ENCODE peak calls at places on chromosomes 7 and 10, in seven cellular contexts. J, Q, I, O, L, S and C are unnamed samples. For H3K9me3, the result is how much of the 10 kb centered on the place peaks cover.

GRCh38 chr7:129169171-129169643 is 19.2 kb upstream of the SMO start:
- DNase-seq in I (no peak), S (no peak), J (peak), L (peak), Q (peak), O (peak), C (peak)

GRCh38 chr7:74032191-74032490 is 4.2 kb downstream of the ELN start:
- DNase-seq in S (no peak), Q (peak), I (peak), O (no peak), L (no peak), J (no peak), C (peak)

GRCh38 chr7:100516135-100516812 is 22.7 kb upstream of the AGFG2 start:
- DNase-seq in Q (no peak), I (peak), S (peak), O (peak), L (peak), J (peak), C (peak)

GRCh38 chr10:21260060-21260792 is 265.3 kb downstream of the SKIDA1 start:
- DNase-seq in Q (no peak), J (no peak), S (no peak), O (no peak), I (no peak), L (no peak), C (no peak)

GRCh38 chr10:10533417-10533816 is 484.3 kb upstream of the CELF2 start:
- DNase-seq in O (no peak), I (no peak), Q (no peak), J (no peak), S (no peak), L (no peak), C (no peak)

GRCh38 chr10:116669080-116669479 is 48.3 kb downstream of the PNLIPRP2 start:
- DNase-seq in S (no peak), L (no peak), J (no peak), O (no peak), Q (no peak), I (no peak), C (no peak)

GRCh38 chr10:21496285-21497176 is 29.0 kb downstream of the SKIDA1 start:
- DNase-seq in I (peak), O (peak), S (peak), L (peak), J (peak), Q (peak), C (peak)

GRCh38 chr10:11793762-11794479 is 29.2 kb upstream of the PROSER2 start:
- DNase-seq in L (no peak), I (no peak), O (peak), Q (no peak), J (no peak), S (peak), C (no peak)

GRCh38 chr7:51878869-51879268 is 562.3 kb upstream of the COBL start:
- DNase-seq in J (no peak), Q (no peak), I (no peak), O (peak), L (no peak), S (no peak), C (no peak)

GRCh38 chr10:70381491-70382421 is 669 bp downstream of the LRRC20 start:
- DNase-seq in Q (no peak), S (peak), O (peak), I (peak), J (peak), L (peak), C (peak)

GRCh38 chr7:50272808-50273207 is 31.7 kb upstream of the IKZF1 start:
- DNase-seq in L (no peak), J (no peak), S (no peak), O (no peak), I (no peak), Q (no peak), C (no peak)

GRCh38 chr10:111081595-111081994 is 4.8 kb downstream of the ADRA2A start:
- DNase-seq in I (no peak), L (no peak), S (no peak), J (no peak), Q (no peak), O (peak), C (no peak)

GRCh38 chr10:11214407-11214806 is 196.7 kb downstream of the CELF2 start:
- DNase-seq in S (no peak), J (no peak), I (no peak), O (no peak), Q (no peak), L (no peak), C (no peak)

GRCh38 chr10:89426230-89426868 is 12.0 kb downstream of the IFIT5 start:
- DNase-seq in Q (no peak), J (no peak), I (no peak), S (peak), L (peak), O (no peak), C (peak)

GRCh38 chr7:155800741-155801267 is 11.5 kb downstream of the SHH start:
- DNase-seq in Q (no peak), L (no peak), O (no peak), J (no peak), I (no peak), S (no peak), C (no peak)

GRCh38 chr7:155803418-155804376 is 8.6 kb downstream of the SHH start:
- DNase-seq in L (no peak), I (peak), S (peak), J (peak), O (peak), Q (no peak), C (peak)

GRCh38 chr7:155804431-155804831 is 7.8 kb downstream of the SHH start:
- DNase-seq in O (peak), I (peak), J (no peak), Q (no peak), L (no peak), S (no peak), C (no peak)

GRCh38 chr7:155802291-155802690 is 10.0 kb downstream of the SHH start:
- DNase-seq in Q (no peak), O (no peak), S (no peak), J (no peak), I (no peak), L (no peak), C (no peak)

DNA sequence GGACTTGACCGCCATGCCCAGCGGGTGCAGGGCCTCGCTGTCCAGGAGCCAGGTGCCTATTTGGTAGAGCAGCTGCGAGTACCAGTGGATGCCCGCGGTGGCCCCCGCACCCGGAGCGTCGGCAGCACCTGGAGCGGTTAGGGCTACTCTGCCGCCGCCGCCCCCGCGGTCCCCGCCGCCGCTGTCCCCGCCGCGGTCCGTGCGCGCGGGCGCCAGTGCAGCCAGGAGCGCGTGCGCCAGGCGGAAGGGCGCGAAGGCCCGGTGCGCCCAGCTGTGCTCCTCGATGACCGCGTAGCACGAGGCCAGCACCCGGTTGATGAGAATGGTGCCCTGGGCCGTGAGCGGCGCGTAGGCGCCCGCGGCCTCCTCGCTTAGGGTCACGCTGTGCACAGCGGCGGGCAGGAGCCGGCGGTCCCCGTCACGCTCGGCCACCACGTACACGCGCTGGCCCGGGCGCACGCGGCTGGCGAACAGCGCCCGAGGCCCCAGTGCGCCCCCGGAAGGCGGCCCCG is 9.3 kb downstream of the SHH start:
- DNase-seq in Q (no peak), L (no peak), S (no peak), O (no peak), I (no peak), J (no peak), C (no peak)
- H3K9me3 ChIP-seq in Q (under half), L (under half), S (under half), O (under half), I (under half), J (under half), C (under half)

GRCh38 chr7:138077809-138078208 is 1.6 kb downstream of the AKR1D1 start:
- DNase-seq in L (no peak), Q (no peak), J (no peak), I (no peak), S (no peak), O (no peak), C (no peak)

GRCh38 chr7:138079137-138079536 is 2.9 kb downstream of the AKR1D1 start:
- DNase-seq in L (no peak), J (no peak), I (no peak), O (no peak), S (no peak), Q (no peak), C (no peak)

GRCh38 chr7:138083859-138084258 is 7.6 kb downstream of the AKR1D1 start:
- DNase-seq in O (no peak), J (no peak), L (no peak), I (no peak), S (no peak), Q (no peak), C (no peak)

GRCh38 chr7:138086585-138087270 is 10.5 kb downstream of the AKR1D1 start:
- DNase-seq in L (no peak), Q (no peak), S (no peak), O (no peak), J (no peak), I (no peak), C (no peak)

DNA sequence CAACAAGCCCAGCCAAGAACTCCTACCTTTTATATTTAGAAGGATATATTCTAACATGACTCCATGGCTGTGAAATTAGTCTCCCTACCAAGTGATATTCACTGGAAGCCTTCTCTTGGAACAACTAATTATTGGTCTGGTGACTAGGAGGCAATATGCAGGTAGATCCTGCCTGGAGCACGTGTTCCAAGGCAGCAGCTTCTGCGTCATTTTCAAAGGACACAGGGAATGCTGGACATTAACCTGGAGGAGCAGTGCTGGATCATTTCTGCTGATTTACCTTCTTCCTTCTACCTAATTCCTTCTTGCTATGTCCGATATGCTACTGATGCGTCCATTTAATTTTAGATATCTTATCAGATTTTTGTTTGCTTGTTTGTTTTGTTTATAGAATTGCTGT is 5.6 kb downstream of the AKR1D1 start:
- DNase-seq in O (no peak), Q (no peak), I (no peak), J (no peak), S (no peak), L (no peak), C (no peak)
- H3K9me3 ChIP-seq in O (under half), Q (under half), I (under half), J (under half), S (under half), L (under half), C (under half)

DNA sequence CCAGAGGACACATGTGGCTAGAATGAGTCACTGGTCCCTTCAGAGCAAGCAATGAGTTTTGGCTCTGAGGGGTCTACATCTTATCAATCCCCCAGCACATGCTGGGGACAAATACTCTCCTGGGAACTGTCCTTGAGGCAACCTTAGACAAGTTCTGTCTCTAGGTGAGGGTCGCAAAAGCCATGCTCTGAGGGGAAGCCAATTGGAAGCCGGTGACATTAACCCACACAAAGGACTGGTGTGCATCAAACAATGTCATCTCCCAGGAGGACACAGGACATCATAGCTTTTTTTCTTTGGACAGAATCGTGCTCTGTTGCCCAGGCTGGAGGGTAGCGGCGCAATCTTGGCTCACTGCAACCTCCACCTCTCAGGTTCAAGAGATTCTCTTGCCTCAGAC is 111.6 kb upstream of the ZNF722 start:
- DNase-seq in S (no peak), J (no peak), O (no peak), Q (no peak), L (no peak), I (no peak), C (no peak)
- H3K9me3 ChIP-seq in S (under half), J (under half), O (half or more), Q (under half), L (under half), I (under half), C (under half)

DNA sequence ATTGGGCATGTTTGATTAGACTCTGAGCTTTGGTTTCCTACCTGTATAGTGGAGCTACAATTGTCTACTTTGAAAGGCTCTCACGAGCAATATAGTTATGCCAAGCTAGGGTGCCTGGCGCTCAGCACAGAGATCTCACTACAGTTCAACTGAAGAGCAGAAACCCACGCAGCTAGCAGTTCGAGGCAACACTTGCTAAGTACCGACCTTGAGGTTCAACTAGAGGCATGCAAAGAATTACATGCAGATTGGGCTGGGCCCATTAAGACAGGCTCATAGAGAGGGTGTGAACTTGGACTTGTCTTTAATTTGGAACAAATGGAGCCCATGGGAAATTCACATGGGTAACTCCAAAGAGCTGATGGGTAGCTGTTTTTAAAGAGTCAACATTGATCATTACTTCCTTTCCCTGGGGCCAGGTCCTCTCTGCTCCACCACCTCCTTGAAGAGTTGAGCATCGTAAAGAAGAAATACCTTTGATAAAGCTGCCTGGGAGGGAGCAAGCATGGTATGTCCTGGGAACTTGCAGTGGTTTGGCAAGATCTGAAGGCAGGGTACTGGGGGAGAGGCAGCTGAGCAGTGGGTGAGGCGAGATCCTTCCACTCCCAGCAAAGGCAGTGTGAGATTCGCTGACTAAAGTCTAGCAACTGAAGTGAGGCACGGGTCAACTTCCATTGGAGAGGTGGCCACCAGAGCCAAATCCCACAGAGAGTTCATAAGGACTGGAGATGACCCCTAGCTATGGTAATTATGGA is 25.5 kb upstream of the AFAP1L2 start:
- DNase-seq in L (no peak), S (no peak), I (no peak), O (no peak), Q (no peak), J (no peak), C (no peak)
- H3K9me3 ChIP-seq in L (under half), S (under half), I (under half), O (under half), Q (under half), J (under half), C (under half)

DNA sequence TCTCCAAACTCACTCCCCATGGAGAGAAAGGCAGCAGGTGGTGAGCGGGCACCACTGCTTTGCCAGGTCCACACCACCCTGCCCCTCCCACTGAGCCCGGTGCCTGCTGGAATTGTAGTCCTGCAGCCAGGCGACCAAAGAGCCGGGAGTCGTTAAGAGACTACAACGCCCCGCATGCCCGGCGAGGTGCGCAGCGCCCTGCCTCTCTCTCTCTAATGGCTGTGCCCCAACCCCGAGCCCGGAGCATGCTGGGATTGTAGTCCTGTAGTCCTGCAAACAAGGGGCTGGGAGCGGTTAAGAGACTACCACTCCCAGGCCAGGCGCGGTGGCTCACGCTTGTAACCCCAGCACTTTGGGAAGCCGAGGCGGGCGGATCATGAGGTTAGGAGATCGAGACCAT is 8.1 kb upstream of the ZNF727 start:
- DNase-seq in S (no peak), I (no peak), L (no peak), Q (no peak), J (no peak), O (no peak), C (no peak)
- H3K9me3 ChIP-seq in S (under half), I (under half), L (under half), Q (under half), J (half or more), O (half or more), C (under half)

GRCh38 chr7:64879800-64880199 is 23.3 kb upstream of the ZNF273 start:
- DNase-seq in Q (no peak), I (no peak), L (no peak), S (no peak), O (peak), J (no peak), C (no peak)

GRCh38 chr7:64877714-64878610 is 25.1 kb upstream of the ZNF273 start:
- DNase-seq in O (peak), J (no peak), S (no peak), Q (no peak), L (no peak), I (no peak), C (no peak)

GRCh38 chr7:64880322-64881297 is 22.5 kb upstream of the ZNF273 start:
- DNase-seq in I (no peak), L (no peak), Q (no peak), J (no peak), O (peak), S (no peak), C (no peak)

GRCh38 chr7:64878684-64879083 is 24.4 kb upstream of the ZNF273 start:
- DNase-seq in I (no peak), Q (no peak), O (peak), S (no peak), J (no peak), L (no peak), C (no peak)

GRCh38 chr7:64879097-64879730 is 23.9 kb upstream of the ZNF273 start:
- DNase-seq in J (no peak), L (no peak), I (no peak), O (peak), Q (no peak), S (no peak), C (no peak)
- H3K9me3 ChIP-seq in J (under half), L (under half), I (under half), O (under half), Q (under half), S (under half), C (under half)

DNA sequence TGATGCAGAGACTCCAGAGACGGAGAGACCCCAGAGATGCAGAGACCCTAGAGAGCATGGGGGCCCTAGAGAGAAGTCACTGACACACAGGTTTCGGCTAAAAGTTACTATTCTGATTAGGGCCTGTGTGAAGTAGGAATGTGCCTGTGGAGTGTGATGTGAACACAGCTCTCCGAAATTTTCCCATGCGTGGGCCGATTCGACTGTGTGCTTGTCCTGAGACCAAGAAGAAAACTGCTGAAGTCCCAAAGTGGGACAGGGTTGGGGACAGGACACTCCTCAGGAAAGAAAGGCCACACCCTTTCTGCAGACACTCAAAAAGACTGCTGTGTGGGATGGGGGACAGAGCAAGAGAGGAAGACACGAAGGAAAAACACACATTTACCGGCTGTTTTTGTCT is 533.5 kb downstream of the PTPRN2 start:
- DNase-seq in S (no peak), I (no peak), O (no peak), J (no peak), L (no peak), Q (no peak), C (no peak)
- H3K9me3 ChIP-seq in S (under half), I (under half), O (half or more), J (under half), L (under half), Q (under half), C (under half)

DNA sequence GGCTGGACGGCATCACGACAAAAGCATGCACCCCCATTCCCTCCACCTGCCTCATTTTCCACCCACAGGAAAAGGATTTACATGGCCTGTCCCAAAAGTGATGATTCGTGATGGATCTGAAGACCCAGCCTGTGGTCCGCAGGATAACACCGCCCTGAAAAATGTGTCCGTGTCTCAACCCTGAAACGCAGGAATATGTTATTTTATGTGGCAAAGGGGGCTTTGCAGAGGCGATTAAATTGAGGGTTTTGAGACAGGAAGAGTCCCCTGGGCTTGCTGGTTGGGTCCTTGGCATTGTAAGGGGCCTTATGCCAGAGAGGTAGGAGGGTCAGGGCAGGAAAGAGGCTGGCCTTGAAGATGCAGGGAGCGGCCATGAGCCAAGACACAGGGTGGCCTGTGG is 80.2 kb upstream of the PPP2R2D start:
- DNase-seq in J (no peak), S (no peak), L (no peak), Q (no peak), O (peak), I (no peak), C (no peak)
- H3K9me3 ChIP-seq in J (under half), S (under half), L (under half), Q (under half), O (under half), I (under half), C (under half)

GRCh38 chr7:156857757-156858156 is 35.2 kb downstream of the LMBR1 start:
- DNase-seq in I (no peak), O (no peak), J (no peak), L (no peak), S (no peak), Q (no peak), C (no peak)
- H3K9me3 ChIP-seq in I (under half), O (half or more), J (under half), L (under half), S (under half), Q (under half), C (under half)

DNA sequence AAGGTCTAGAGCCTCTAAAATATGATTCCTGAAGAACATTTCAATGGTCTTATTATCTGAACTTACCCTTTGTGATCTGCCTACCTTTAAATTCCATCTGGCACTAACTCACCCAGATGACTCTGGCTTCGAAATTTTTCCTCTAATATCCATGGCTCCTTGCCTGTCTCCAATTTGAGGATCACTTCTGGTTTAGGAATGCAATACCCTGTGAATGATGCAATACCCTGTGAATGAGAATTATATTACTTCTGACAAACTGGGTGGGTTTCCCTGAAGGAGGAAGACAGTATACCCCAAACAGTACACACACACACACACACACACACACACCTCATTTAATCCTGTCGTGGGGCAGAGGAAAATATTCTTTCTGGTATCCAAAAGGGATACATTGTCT is 115.3 kb downstream of the ZNF33B start:
- DNase-seq in Q (no peak), S (no peak), J (no peak), I (no peak), L (no peak), O (no peak), C (no peak)
- H3K9me3 ChIP-seq in Q (under half), S (half or more), J (half or more), I (half or more), L (under half), O (half or more), C (half or more)